ENCODE peak calls at places on chromosomes 1 and 21, in four cellular contexts. F, P, G and J are unnamed samples.

GRCh38 chr1:228030451-228031201 is 23.8 kb downstream of the WNT3A start:
- DNase-seq in F (no peak), P (no peak), G (no peak), J (no peak)

GRCh38 chr1:28104866-28105467 is 16.6 kb upstream of the EYA3 start:
- DNase-seq in F (no peak), P (peak), G (peak), J (no peak)

GRCh38 chr1:8137406-8138244 is 111.5 kb upstream of the ERRFI1 start:
- DNase-seq in F (no peak), P (peak), G (peak), J (peak)

GRCh38 chr1:235108185-235108593 is 20.4 kb downstream of the TOMM20 start:
- DNase-seq in F (no peak), P (no peak), G (no peak), J (no peak)

GRCh38 chr1:183493540-183494245 is 21.4 kb downstream of the SMG7 start:
- DNase-seq in F (no peak), P (no peak), G (no peak), J (no peak)

GRCh38 chr1:38003261-38004250 is 1.8 kb downstream of the FHL3 start:
- DNase-seq in F (no peak), P (peak), G (no peak), J (no peak)

GRCh38 chr1:200550367-200550766 is 70.2 kb downstream of the KIF14 start:
- DNase-seq in F (no peak), P (no peak), G (no peak), J (no peak)

GRCh38 chr1:10631811-10632481 is 157.2 kb downstream of the PEX14 start:
- DNase-seq in F (no peak), P (no peak), G (no peak), J (no peak)

GRCh38 chr21:36692125-36692843 is 6.6 kb upstream of the SIM2 start:
- DNase-seq in F (no peak), P (no peak), G (no peak), J (no peak)

GRCh38 chr1:236168716-236169429 is 26.5 kb downstream of the GPR137B start:
- DNase-seq in F (peak), P (peak), G (peak), J (peak)

GRCh38 chr1:70910013-70910412 is 137.6 kb downstream of the PTGER3 start:
- DNase-seq in F (no peak), P (no peak), G (no peak), J (no peak)

GRCh38 chr1:34162852-34163766 is 1.9 kb downstream of the CSMD2 start:
- DNase-seq in F (peak), P (peak), G (peak), J (peak)

GRCh38 chr1:220877348-220878095 is 1.7 kb upstream of the HLX start:
- DNase-seq in F (no peak), P (peak), G (no peak), J (no peak)

GRCh38 chr21:16013570-16013969 is 283.8 kb downstream of the USP25 start:
- DNase-seq in F (no peak), P (no peak), G (no peak), J (no peak)

GRCh38 chr21:29475329-29475728 is 176.6 kb downstream of the BACH1 start:
- DNase-seq in F (no peak), P (no peak), G (no peak), J (no peak)

GRCh38 chr1:88191917-88192316 is 492.2 kb upstream of the PKN2 start:
- DNase-seq in F (peak), P (no peak), G (no peak), J (no peak)

GRCh38 chr1:50350421-50350820 is 72.8 kb downstream of the DMRTA2 start:
- DNase-seq in F (no peak), P (no peak), G (no peak), J (no peak)

GRCh38 chr1:208640295-208640694 is 396.1 kb upstream of the PLXNA2 start:
- DNase-seq in F (no peak), P (no peak), G (no peak), J (no peak)

GRCh38 chr1:47416319-47417128 is 439 bp downstream of the FOXE3 start:
- DNase-seq in F (no peak), P (no peak), G (no peak), J (no peak)

GRCh38 chr1:51768971-51769601 is 109.4 kb downstream of the NRDC start:
- DNase-seq in F (peak), P (peak), G (peak), J (peak)

GRCh38 chr1:94821636-94822305 is 1.6 kb downstream of the SLC44A3 start:
- DNase-seq in F (no peak), P (no peak), G (no peak), J (no peak)

GRCh38 chr1:21859669-21860179 is 47.7 kb downstream of the LDLRAD2 start:
- DNase-seq in F (no peak), P (no peak), G (no peak), J (no peak)

GRCh38 chr1:52665173-52666020 is 32.4 kb downstream of the SHISAL2A start:
- DNase-seq in F (no peak), P (no peak), G (no peak), J (peak)

GRCh38 chr1:147169840-147170674 is 2.2 kb downstream of the PRKAB2 start:
- DNase-seq in F (no peak), P (no peak), G (no peak), J (no peak)

GRCh38 chr1:89525169-89525855 is 683 bp downstream of the LRRC8B start:
- DNase-seq in F (peak), P (no peak), G (no peak), J (no peak)

GRCh38 chr1:59290173-59290954 is 6.5 kb upstream of the FGGY start:
- DNase-seq in F (peak), P (peak), G (no peak), J (no peak)

GRCh38 chr1:32247452-32247851 is 430 bp downstream of the FAM167B start:
- DNase-seq in F (no peak), P (no peak), G (no peak), J (no peak)
- H3K4me3 ChIP-seq in F (peak), P (no peak), G (no peak), J (no peak)

GRCh38 chr1:174191255-174191906 is 32.1 kb downstream of the RABGAP1L start:
- DNase-seq in F (no peak), P (peak), G (peak), J (peak)
- H3K4me3 ChIP-seq in F (no peak), P (no peak), G (no peak), J (no peak)

DNA sequence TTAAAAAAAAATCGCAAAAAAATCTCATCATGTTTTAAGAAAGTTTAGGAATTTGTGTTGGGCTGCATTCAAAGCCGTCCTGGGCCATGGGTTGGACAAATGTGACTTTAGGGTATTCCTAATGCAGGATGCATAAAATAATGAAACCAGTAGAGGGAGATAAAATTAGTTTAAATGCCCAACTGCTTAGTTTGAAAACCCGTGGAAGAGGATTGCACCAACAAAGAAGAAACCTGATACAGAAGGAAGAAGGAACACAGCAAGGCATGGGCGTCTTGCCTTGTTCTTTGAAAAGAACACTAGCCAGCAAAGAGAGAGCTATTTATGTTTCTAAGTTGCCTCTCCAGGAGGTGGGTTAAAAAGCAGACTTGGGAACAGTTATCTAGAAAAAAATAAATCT is 37.9 kb downstream of the WDR3 start:
- DNase-seq in F (no peak), P (peak), G (peak), J (peak)
- H3K4me3 ChIP-seq in F (no peak), P (no peak), G (no peak), J (no peak)

GRCh38 chr21:32315511-32316362 is 17.1 kb downstream of the MRAP start:
- DNase-seq in F (no peak), P (no peak), G (no peak), J (no peak)
- H3K4me3 ChIP-seq in F (no peak), P (no peak), G (no peak), J (no peak)

GRCh38 chr1:30990594-30990993 is 74.9 kb downstream of the PUM1 start:
- DNase-seq in F (no peak), P (no peak), G (no peak), J (no peak)
- H3K4me3 ChIP-seq in F (no peak), P (no peak), G (no peak), J (no peak)

GRCh38 chr1:231841616-231842344 is 215.2 kb downstream of the DISC1 start:
- DNase-seq in F (no peak), P (peak), G (peak), J (no peak)
- H3K4me3 ChIP-seq in F (no peak), P (no peak), G (no peak), J (no peak)